ENCODE peak calls at places on chromosome 11, in six cellular contexts. F, T, P, B, E and L are unnamed samples.

GRCh38 chr11:18383388-18384156 is 10.8 kb upstream of the LDHA start:
- DNase-seq in F (peak; percentile 99), T (no peak), P (peak; percentile 99), B (peak; percentile 74), E (peak; percentile 43), L (peak; percentile 81)

GRCh38 chr11:134374891-134375550 is 37.0 kb downstream of the B3GAT1 start:
- DNase-seq in F (no peak), T (no peak), P (no peak), B (no peak), E (no peak), L (no peak)

GRCh38 chr11:83863272-83863671 is 577.1 kb upstream of the CCDC90B start:
- DNase-seq in F (no peak), T (no peak), P (no peak), B (no peak), E (no peak), L (no peak)

GRCh38 chr11:120335596-120335927 is 651 bp upstream of the ARHGEF12 start:
- DNase-seq in F (no peak), T (peak; percentile 43), P (no peak), B (no peak), E (no peak), L (no peak)

GRCh38 chr11:2770556-2771301 is 70.9 kb upstream of the KCNQ1OT1 start:
- DNase-seq in F (no peak), T (peak; percentile 8), P (no peak), B (peak; percentile 33), E (peak; percentile 18), L (no peak)

GRCh38 chr11:92662580-92662979 is 306.9 kb upstream of the MTNR1B start:
- DNase-seq in F (no peak), T (no peak), P (peak; percentile 4), B (no peak), E (no peak), L (no peak)

GRCh38 chr11:31303644-31304043 is 65.9 kb downstream of the DCDC1 start:
- DNase-seq in F (no peak), T (no peak), P (no peak), B (no peak), E (no peak), L (no peak)

GRCh38 chr11:73760066-73760679 is 701 bp downstream of the RAB6A start:
- DNase-seq in F (no peak), T (peak; percentile 46), P (peak; percentile 41), B (peak; percentile 61), E (peak; percentile 78), L (no peak)

GRCh38 chr11:122097419-122098001 is 18.5 kb downstream of the BLID start:
- DNase-seq in F (no peak), T (no peak), P (peak; percentile 69), B (no peak), E (no peak), L (no peak)

GRCh38 chr11:41446107-41446506 is 13.3 kb downstream of the LRRC4C start:
- DNase-seq in F (no peak), T (no peak), P (no peak), B (no peak), E (no peak), L (no peak)

GRCh38 chr11:19597876-19598275 is 114.8 kb upstream of the NAV2 start:
- DNase-seq in F (peak; percentile 41), T (no peak), P (peak; percentile 85), B (no peak), E (no peak), L (no peak)

GRCh38 chr11:2813141-2813908 is 72.2 kb downstream of the CDKN1C start:
- DNase-seq in F (no peak), T (no peak), P (no peak), B (no peak), E (no peak), L (no peak)

GRCh38 chr11:80487952-80488351 is 1047.1 kb upstream of the TENM4 start:
- DNase-seq in F (no peak), T (no peak), P (no peak), B (no peak), E (no peak), L (no peak)

GRCh38 chr11:128852327-128853023 is 14.6 kb downstream of the KCNJ1 start:
- DNase-seq in F (no peak), T (no peak), P (no peak), B (no peak), E (no peak), L (no peak)

GRCh38 chr11:74319139-74319538 is 7.7 kb upstream of the P4HA3 start:
- DNase-seq in F (peak; percentile 77), T (no peak), P (peak; percentile 87), B (no peak), E (no peak), L (no peak)

GRCh38 chr11:104776501-104777170 is 121.6 kb downstream of the CASP12 start:
- DNase-seq in F (no peak), T (no peak), P (peak; percentile 14), B (no peak), E (no peak), L (no peak)

GRCh38 chr11:45847908-45848316 is 637 bp downstream of the CRY2 start:
- DNase-seq in F (peak; percentile 15), T (peak; percentile 51), P (peak; percentile 64), B (peak; percentile 55), E (no peak), L (peak; percentile 32)

GRCh38 chr11:27204527-27204926 is 158.5 kb downstream of the CCDC34 start:
- DNase-seq in F (no peak), T (no peak), P (peak; percentile 19), B (no peak), E (no peak), L (no peak)

GRCh38 chr11:68889948-68890446 is 13.6 kb downstream of the MRPL21 start:
- DNase-seq in F (no peak), T (peak; percentile 79), P (peak; percentile 94), B (no peak), E (peak; percentile 59), L (no peak)

GRCh38 chr11:94151903-94152677 is 23.4 kb downstream of the PANX1 start:
- DNase-seq in F (no peak), T (no peak), P (peak; percentile 88), B (no peak), E (no peak), L (no peak)

GRCh38 chr11:94144233-94144632 is 15.6 kb downstream of the PANX1 start:
- DNase-seq in F (no peak), T (no peak), P (no peak), B (no peak), E (no peak), L (no peak)

GRCh38 chr11:106770489-106771100 is 247.7 kb downstream of the GUCY1A2 start:
- DNase-seq in F (no peak), T (no peak), P (no peak), B (no peak), E (no peak), L (no peak)

GRCh38 chr11:68661697-68662603 is 22.4 kb upstream of the GAL start:
- DNase-seq in F (no peak), T (no peak), P (no peak), B (no peak), E (no peak), L (no peak)

GRCh38 chr11:6249822-6250555 is 9.6 kb upstream of the CCKBR start:
- DNase-seq in F (peak; percentile 52), T (no peak), P (peak; percentile 71), B (peak; percentile 63), E (peak; percentile 66), L (no peak)

GRCh38 chr11:117492578-117493251 is 165.1 kb downstream of the CEP164 start:
- DNase-seq in F (no peak), T (peak; percentile 59), P (no peak), B (no peak), E (no peak), L (no peak)

GRCh38 chr11:74742070-74742469 is 6.6 kb upstream of the RNF169 start:
- DNase-seq in F (no peak), T (no peak), P (no peak), B (no peak), E (no peak), L (no peak)

GRCh38 chr11:12285811-12286222 is 91.6 kb upstream of the PARVA start:
- DNase-seq in F (no peak), T (no peak), P (peak; percentile 38), B (peak; percentile 33), E (no peak), L (no peak)

GRCh38 chr11:110337570-110338193 is 41.3 kb upstream of the RDX start:
- DNase-seq in F (peak; percentile 19), T (no peak), P (peak; percentile 65), B (no peak), E (no peak), L (peak; percentile 40)

GRCh38 chr11:68763926-68764657 is 12.8 kb upstream of the TESMIN start:
- DNase-seq in F (no peak), T (no peak), P (no peak), B (no peak), E (no peak), L (no peak)

GRCh38 chr11:7907121-7907520 is 23.9 kb downstream of the OR10A6 start:
- DNase-seq in F (no peak), T (no peak), P (no peak), B (no peak), E (no peak), L (no peak)

GRCh38 chr11:118659314-118659939 is 20.0 kb downstream of the TREH start:
- DNase-seq in F (peak; percentile 27), T (peak; percentile 99), P (peak; percentile 84), B (peak; percentile 87), E (peak; percentile 96), L (peak; percentile 77)

GRCh38 chr11:7555067-7555699 is 41.4 kb downstream of the PPFIBP2 start:
- DNase-seq in F (no peak), T (no peak), P (no peak), B (peak; percentile 61), E (no peak), L (no peak)

GRCh38 chr11:124724854-124725718 is 14.7 kb upstream of the NRGN start:
- DNase-seq in F (no peak), T (no peak), P (no peak), B (no peak), E (no peak), L (peak; percentile 13)

GRCh38 chr11:68142441-68143309 is 21.5 kb upstream of the CHKA start:
- DNase-seq in F (no peak), T (no peak), P (no peak), B (peak; percentile 72), E (no peak), L (no peak)

GRCh38 chr11:96036863-96037262 is 113.0 kb upstream of the MTMR2 start:
- DNase-seq in F (no peak), T (no peak), P (no peak), B (no peak), E (no peak), L (no peak)

GRCh38 chr11:45106006-45106405 is 40.4 kb upstream of the PRDM11 start:
- DNase-seq in F (no peak), T (no peak), P (no peak), B (no peak), E (no peak), L (no peak)

GRCh38 chr11:69382131-69383128 is 88.5 kb downstream of the MYEOV start:
- DNase-seq in F (no peak), T (peak; percentile 42), P (peak; percentile 34), B (peak; percentile 50), E (peak; percentile 22), L (no peak)

GRCh38 chr11:12602421-12602820 is 71.8 kb upstream of the TEAD1 start:
- DNase-seq in F (no peak), T (no peak), P (peak; percentile 37), B (no peak), E (no peak), L (no peak)